ENCODE peak calls at places on chromosome 3, in seven cellular contexts. A is neuronal stem cell; N is Karpas-422; S is stimulated activated CD8-positive, alpha-beta memory T cell treated with anti-CD3 and anti-CD28 coated beads, Interleukin-7, amount 100 ng/mL, for 1 hour; T is activated naive CD8-positive, alpha-beta T cell treated with anti-CD3 and anti-CD28 coated beads, Interleukin-2, amount 10 ng/mL, durations not matched to agents 7 days and 5 days; O is fibroblast of mammary gland; X is fibroblast of pulmonary artery. C is an unnamed sample.

GRCh38 chr3:161263057-161263456 is 41.9 kb downstream of the NMD3 start:
- DNase-seq in A (no peak), N (no peak), S (no peak), T (no peak), O (peak), X (peak), C (no peak)

GRCh38 chr3:46930945-46931403 is 45.6 kb downstream of the CCDC12 start:
- DNase-seq in A (no peak), N (no peak), S (no peak), T (no peak), O (no peak), X (no peak), C (peak)

GRCh38 chr3:146326875-146327543 is 76.1 kb upstream of the PLSCR4 start:
- DNase-seq in A (peak), N (no peak), S (no peak), T (no peak), O (peak), X (peak), C (no peak)

GRCh38 chr3:52061116-52061910 is 4.9 kb upstream of the DUSP7 start:
- DNase-seq in A (no peak), N (no peak), S (no peak), T (no peak), O (no peak), X (no peak), C (no peak)

GRCh38 chr3:113051222-113051804 is 60.5 kb downstream of the GTPBP8 start:
- DNase-seq in A (peak), N (peak), S (peak), T (peak), O (peak), X (peak), C (peak)

GRCh38 chr3:188316021-188316722 is 162.2 kb downstream of the LPP start:
- DNase-seq in A (no peak), N (no peak), S (no peak), T (no peak), O (peak), X (peak), C (no peak)

GRCh38 chr3:70873686-70874085 is 561.2 kb upstream of the MDFIC2 start:
- DNase-seq in A (no peak), N (no peak), S (no peak), T (no peak), O (no peak), X (no peak), C (no peak)

GRCh38 chr3:197088370-197088769 is 58.8 kb upstream of the MELTF start:
- DNase-seq in A (no peak), N (no peak), S (no peak), T (no peak), O (no peak), X (peak), C (no peak)

GRCh38 chr3:194854290-194855024 is 168.8 kb downstream of the FAM43A start:
- DNase-seq in A (no peak), N (no peak), S (no peak), T (no peak), O (no peak), X (no peak), C (no peak)

GRCh38 chr3:194089357-194090177 is 46.4 kb upstream of the HES1 start:
- DNase-seq in A (peak), N (no peak), S (no peak), T (no peak), O (peak), X (peak), C (peak)

GRCh38 chr3:42728056-42728455 is 25.5 kb upstream of the HHATL start:
- DNase-seq in A (no peak), N (no peak), S (no peak), T (no peak), O (no peak), X (no peak), C (peak)

GRCh38 chr3:52055537-52056351 is 627 bp downstream of the DUSP7 start:
- DNase-seq in A (no peak), N (peak), S (no peak), T (peak), O (peak), X (peak), C (no peak)

GRCh38 chr3:172685331-172686214 is 25.3 kb downstream of the NCEH1 start:
- DNase-seq in A (no peak), N (no peak), S (no peak), T (no peak), O (peak), X (peak), C (no peak)

GRCh38 chr3:88434001-88434400 is 284.2 kb downstream of the C3orf38 start:
- DNase-seq in A (no peak), N (no peak), S (no peak), T (no peak), O (no peak), X (no peak), C (no peak)

GRCh38 chr3:105948108-105948507 is 79.3 kb upstream of the CBLB start:
- DNase-seq in A (no peak), N (no peak), S (no peak), T (no peak), O (no peak), X (no peak), C (no peak)

GRCh38 chr3:143503325-143503885 is 344.9 kb downstream of the SLC9A9 start:
- DNase-seq in A (no peak), N (no peak), S (no peak), T (no peak), O (no peak), X (no peak), C (no peak)

GRCh38 chr3:63557912-63558311 is 94.6 kb upstream of the SNTN start:
- DNase-seq in A (no peak), N (no peak), S (no peak), T (no peak), O (no peak), X (no peak), C (no peak)

GRCh38 chr3:52507359-52507758 is 12.2 kb downstream of the STAB1 start:
- DNase-seq in A (no peak), N (no peak), S (no peak), T (no peak), O (peak), X (peak), C (no peak)

GRCh38 chr3:43102773-43103480 is 3.0 kb downstream of the POMGNT2 start:
- DNase-seq in A (no peak), N (peak), S (no peak), T (no peak), O (no peak), X (peak), C (no peak)

GRCh38 chr3:152379415-152380042 is 110.8 kb downstream of the MBNL1 start:
- DNase-seq in A (no peak), N (no peak), S (no peak), T (no peak), O (no peak), X (no peak), C (no peak)

GRCh38 chr3:192915306-192915705 is 2.4 kb downstream of the MB21D2 start:
- DNase-seq in A (peak), N (no peak), S (no peak), T (no peak), O (peak), X (peak), C (no peak)

GRCh38 chr3:17623464-17623863 is 119.0 kb downstream of the TBC1D5 start:
- DNase-seq in A (no peak), N (no peak), S (no peak), T (no peak), O (no peak), X (no peak), C (no peak)

GRCh38 chr3:197371521-197372075 is 73.2 kb upstream of the DLG1 start:
- DNase-seq in A (no peak), N (no peak), S (no peak), T (no peak), O (no peak), X (no peak), C (no peak)

GRCh38 chr3:61932499-61932898 is 371.1 kb downstream of the PTPRG start:
- DNase-seq in A (no peak), N (no peak), S (no peak), T (no peak), O (no peak), X (no peak), C (no peak)

GRCh38 chr3:14542656-14543055 is 2.5 kb upstream of the GRIP2 start:
- DNase-seq in A (no peak), N (no peak), S (no peak), T (no peak), O (no peak), X (no peak), C (no peak)

GRCh38 chr3:41933154-41933676 is 28.7 kb downstream of the ULK4 start:
- DNase-seq in A (no peak), N (peak), S (no peak), T (no peak), O (peak), X (peak), C (no peak)

GRCh38 chr3:81425198-81425868 is 336.1 kb downstream of the GBE1 start:
- DNase-seq in A (no peak), N (no peak), S (no peak), T (no peak), O (peak), X (peak), C (no peak)

GRCh38 chr3:73661262-73661661 is 36.5 kb upstream of the PDZRN3 start:
- DNase-seq in A (no peak), N (no peak), S (no peak), T (no peak), O (peak), X (peak), C (no peak)

GRCh38 chr3:126345641-126346460 is 11.4 kb downstream of the KLF15 start:
- DNase-seq in A (no peak), N (no peak), S (no peak), T (peak), O (no peak), X (no peak), C (no peak)

GRCh38 chr3:151979914-151980313 is 106.5 kb downstream of the SUCNR1 start:
- DNase-seq in A (no peak), N (no peak), S (no peak), T (no peak), O (peak), X (no peak), C (no peak)

GRCh38 chr3:161548301-161548700 is 51.7 kb downstream of the OTOL1 start:
- DNase-seq in A (no peak), N (no peak), S (no peak), T (no peak), O (no peak), X (no peak), C (no peak)

GRCh38 chr3:134927596-134927995 is 132.5 kb downstream of the EPHB1 start:
- DNase-seq in A (no peak), N (no peak), S (no peak), T (no peak), O (no peak), X (no peak), C (no peak)

GRCh38 chr3:50275160-50275995 is 3.5 kb upstream of the LSMEM2 start:
- DNase-seq in A (no peak), N (no peak), S (no peak), T (no peak), O (no peak), X (no peak), C (no peak)